ENCODE peak calls at places on chromosomes 11 and 22, in six cellular contexts. Z, W, Q, R, D and I are unnamed samples.

GRCh38 chr11:8328848-8329330 is 65.2 kb upstream of the LMO1 start:
- DNase-seq in R (no peak), D (peak), Z (peak), W (peak), Q (peak), I (peak)

GRCh38 chr11:73145986-73146575 is 4.0 kb upstream of the FCHSD2 start:
- DNase-seq in R (no peak), W (no peak), Z (no peak), Q (no peak), D (no peak), I (peak)

GRCh38 chr11:1146311-1146864 is 11.4 kb upstream of the MUC5AC start:
- DNase-seq in R (no peak), Z (no peak), W (no peak), D (no peak), Q (peak), I (peak)

GRCh38 chr11:123517559-123518364 is 87.7 kb downstream of the GRAMD1B start:
- DNase-seq in R (no peak), Z (no peak), D (no peak), Q (no peak), W (no peak), I (no peak)

GRCh38 chr11:93196816-93197382 is 892 bp downstream of the SLC36A4 start:
- DNase-seq in D (no peak), Z (no peak), W (peak), R (no peak), Q (no peak), I (no peak)

GRCh38 chr11:130882138-130882551 is 34.1 kb downstream of the SNX19 start:
- DNase-seq in R (no peak), W (no peak), Z (peak), D (peak), Q (no peak), I (no peak)

GRCh38 chr11:15342163-15342562 is 227.4 kb downstream of the INSC start:
- DNase-seq in D (no peak), W (no peak), Z (no peak), Q (peak), R (no peak), I (no peak)

GRCh38 chr11:65917077-65917433 is 1.8 kb downstream of the C11orf68 start:
- DNase-seq in W (no peak), R (no peak), Q (no peak), Z (no peak), D (no peak), I (no peak)

GRCh38 chr22:25564320-25564978 is at the start of gene GRK3:
- DNase-seq in W (peak), D (peak), Z (peak), Q (peak), R (peak), I (peak)

GRCh38 chr22:25709758-25710157 is 32.2 kb upstream of the MYO18B start:
- DNase-seq in D (no peak), W (no peak), Q (no peak), R (no peak), Z (no peak), I (no peak)

GRCh38 chr22:30047364-30047738 is 32.9 kb upstream of the HORMAD2 start:
- DNase-seq in W (no peak), Q (peak), R (peak), Z (peak), D (no peak), I (peak)

GRCh38 chr22:17537155-17537554 is 26.1 kb upstream of the SLC25A18 start:
- DNase-seq in Z (no peak), D (no peak), R (no peak), Q (no peak), W (no peak), I (no peak)

GRCh38 chr11:45993438-45994064 is 71.1 kb downstream of the LARGE2 start:
- DNase-seq in D (peak), W (no peak), Z (peak), Q (no peak), R (no peak), I (peak)

GRCh38 chr11:71293961-71294782 is 41.8 kb upstream of the SHANK2 start:
- DNase-seq in R (no peak), D (no peak), W (no peak), Q (no peak), Z (no peak), I (peak)

GRCh38 chr22:26852176-26852575 is 194.8 kb downstream of the MIAT start:
- DNase-seq in Q (peak), R (no peak), Z (no peak), D (peak), W (no peak), I (no peak)

GRCh38 chr11:29208117-29208516 is 808.7 kb downstream of the KCNA4 start:
- DNase-seq in W (no peak), D (peak), R (no peak), Z (peak), Q (no peak), I (no peak)

GRCh38 chr11:95925011-95925410 is 1.1 kb upstream of the MTMR2 start:
- DNase-seq in D (peak), R (no peak), Q (no peak), Z (peak), W (peak), I (no peak)